ENCODE peak calls at places on chromosomes 3 and 15, in ten cellular contexts. W, C, R, V, L, G, Q, Y, H and N are unnamed samples.

GRCh38 chr3:172082820-172083513 is 43.6 kb downstream of the FNDC3B start:
- DNase-seq in W (no peak), C (no peak), R (no peak), V (no peak), L (no peak), G (no peak), Q (no peak), Y (no peak), H (no peak), N (no peak)

GRCh38 chr3:187626581-187626980 is 43.6 kb downstream of the SST start:
- DNase-seq in W (no peak), C (no peak), R (no peak), V (no peak), L (no peak), G (no peak), Q (no peak), Y (no peak), H (no peak), N (no peak)

GRCh38 chr3:17233398-17233800 is 348.6 kb downstream of the PLCL2 start:
- DNase-seq in W (no peak), C (peak), R (peak), V (peak), L (peak), G (peak), Q (peak), Y (peak), H (no peak), N (peak)

GRCh38 chr15:77486542-77487478 is 66.1 kb downstream of the HMG20A start:
- DNase-seq in W (no peak), C (no peak), R (no peak), V (peak), L (no peak), G (no peak), Q (no peak), Y (no peak), H (no peak), N (no peak)

GRCh38 chr3:182637350-182638197 is 155.7 kb upstream of the ATP11B start:
- DNase-seq in W (no peak), C (no peak), R (no peak), V (no peak), L (no peak), G (no peak), Q (no peak), Y (no peak), H (no peak), N (no peak)

GRCh38 chr3:105867690-105868449 is 942 bp downstream of the CBLB start:
- DNase-seq in W (no peak), C (peak), R (no peak), V (peak), L (peak), G (no peak), Q (no peak), Y (no peak), H (no peak), N (no peak)

GRCh38 chr3:22734207-22734606 is 468.9 kb upstream of the UBE2E2 start:
- DNase-seq in W (no peak), C (no peak), R (no peak), V (no peak), L (no peak), G (peak), Q (no peak), Y (no peak), H (no peak), N (no peak)

GRCh38 chr3:56801151-56801596 is 575 bp downstream of the ARHGEF3 start:
- DNase-seq in W (no peak), C (peak), R (peak), V (no peak), L (no peak), G (no peak), Q (peak), Y (no peak), H (no peak), N (peak)

GRCh38 chr15:50168778-50169411 is 13.1 kb upstream of the SLC27A2 start:
- DNase-seq in W (no peak), C (no peak), R (no peak), V (no peak), L (no peak), G (no peak), Q (no peak), Y (no peak), H (no peak), N (no peak)

GRCh38 chr3:149299938-149300791 is 33.3 kb downstream of the TM4SF18 start:
- DNase-seq in W (no peak), C (no peak), R (no peak), V (peak), L (peak), G (peak), Q (no peak), Y (no peak), H (peak), N (no peak)

GRCh38 chr3:138051946-138052802 is 42.2 kb downstream of the CLDN18 start:
- DNase-seq in W (no peak), C (no peak), R (peak), V (peak), L (peak), G (no peak), Q (peak), Y (peak), H (peak), N (no peak)

GRCh38 chr3:52684184-52684583 is 1.5 kb downstream of the PBRM1 start:
- DNase-seq in W (no peak), C (no peak), R (no peak), V (no peak), L (no peak), G (no peak), Q (no peak), Y (no peak), H (no peak), N (no peak)

GRCh38 chr3:46098319-46098761 is 71.1 kb upstream of the XCR1 start:
- DNase-seq in W (no peak), C (peak), R (no peak), V (peak), L (peak), G (no peak), Q (peak), Y (no peak), H (peak), N (peak)

GRCh38 chr3:52432225-52432624 is 12.7 kb downstream of the SEMA3G start:
- DNase-seq in W (no peak), C (no peak), R (no peak), V (no peak), L (no peak), G (no peak), Q (no peak), Y (no peak), H (no peak), N (no peak)